ENCODE peak calls at places on chromosomes 13 and 19, in six cellular contexts. F, E, P, X, L and B are unnamed samples.

GRCh38 chr13:50616101-50616500 is 227.4 kb downstream of the DLEU7 start:
- DNase-seq in F (no peak), E (no peak), P (no peak), X (no peak), L (no peak), B (no peak)

GRCh38 chr13:62626771-62627170 is 1211.1 kb upstream of the PCDH20 start:
- DNase-seq in F (peak), E (no peak), P (peak), X (no peak), L (no peak), B (peak)

GRCh38 chr13:91400094-91400462 is 1.7 kb downstream of the GPC5 start:
- DNase-seq in F (no peak), E (no peak), P (no peak), X (no peak), L (no peak), B (no peak)

GRCh38 chr13:59392328-59392727 is 771.4 kb downstream of the DIAPH3 start:
- DNase-seq in F (no peak), E (no peak), P (no peak), X (no peak), L (no peak), B (no peak)

GRCh38 chr13:49840266-49840665 is 47.8 kb upstream of the KPNA3 start:
- DNase-seq in F (peak), E (peak), P (no peak), X (no peak), L (no peak), B (no peak)

GRCh38 chr19:29084266-29084665 is 128.7 kb downstream of the UQCRFS1 start:
- DNase-seq in F (no peak), E (peak), P (peak), X (no peak), L (no peak), B (peak)

GRCh38 chr13:36814465-36814864 is 4.6 kb upstream of the RFXAP start:
- DNase-seq in F (no peak), E (peak), P (no peak), X (no peak), L (no peak), B (no peak)

GRCh38 chr19:12838182-12838890 is at the start of gene MAST1:
- DNase-seq in F (no peak), E (peak), P (peak), X (no peak), L (no peak), B (peak)

GRCh38 chr13:31424130-31424729 is 224.5 kb downstream of the B3GLCT start:
- DNase-seq in F (peak), E (peak), P (peak), X (peak), L (peak), B (peak)

GRCh38 chr13:76856141-76856571 is 30.0 kb downstream of the KCTD12 start:
- DNase-seq in F (no peak), E (no peak), P (no peak), X (no peak), L (no peak), B (no peak)

GRCh38 chr19:30406220-30406944 is 34.2 kb downstream of the ZNF536 start:
- DNase-seq in F (peak), E (peak), P (peak), X (no peak), L (no peak), B (peak)

GRCh38 chr19:13856530-13856929 is 20.4 kb upstream of the NANOS3 start:
- DNase-seq in F (no peak), E (peak), P (no peak), X (no peak), L (no peak), B (no peak)

GRCh38 chr13:109778102-109778542 is 8.3 kb downstream of the IRS2 start:
- DNase-seq in F (no peak), E (peak), P (no peak), X (no peak), L (no peak), B (no peak)

GRCh38 chr13:24630851-24631341 is 49.3 kb upstream of the ATP12A start:
- DNase-seq in F (no peak), E (peak), P (no peak), X (no peak), L (peak), B (no peak)

GRCh38 chr13:97133955-97134354 is 88.2 kb upstream of the MBNL2 start:
- DNase-seq in F (peak), E (no peak), P (no peak), X (no peak), L (no peak), B (no peak)

GRCh38 chr19:12885749-12886706 is 973 bp downstream of the KLF1 start:
- DNase-seq in F (no peak), E (peak), P (peak), X (no peak), L (no peak), B (peak)

GRCh38 chr19:15200575-15201364 is at the start of gene NOTCH3:
- DNase-seq in F (no peak), E (no peak), P (peak), X (no peak), L (no peak), B (peak)

GRCh38 chr13:40468227-40468838 is 198.1 kb downstream of the FOXO1 start:
- DNase-seq in F (no peak), E (no peak), P (no peak), X (no peak), L (no peak), B (no peak)

GRCh38 chr13:40472427-40473220 is 193.8 kb downstream of the FOXO1 start:
- DNase-seq in F (peak), E (no peak), P (no peak), X (no peak), L (no peak), B (no peak)

GRCh38 chr13:40471911-40472310 is 194.5 kb downstream of the FOXO1 start:
- DNase-seq in F (no peak), E (no peak), P (no peak), X (no peak), L (no peak), B (no peak)

GRCh38 chr13:40469581-40470282 is 196.7 kb downstream of the FOXO1 start:
- DNase-seq in F (no peak), E (no peak), P (no peak), X (no peak), L (no peak), B (no peak)

GRCh38 chr13:40470665-40471064 is 195.8 kb downstream of the FOXO1 start:
- DNase-seq in F (no peak), E (no peak), P (no peak), X (no peak), L (no peak), B (no peak)
- TF ChIP-seq ATF3 in F (no peak), E (no peak), P (no peak), X (no peak), L (no peak), B (no peak)

GRCh38 chr13:94595006-94595942 is 678 bp downstream of the TGDS start:
- DNase-seq in F (no peak), E (peak), P (no peak), X (no peak), L (no peak), B (no peak)
- TF ChIP-seq ATF3 in F (no peak), E (no peak), P (no peak), X (no peak), L (no peak), B (no peak)

GRCh38 chr19:46022061-46022430 is 807 bp downstream of the PGLYRP1 start:
- DNase-seq in F (no peak), E (no peak), P (no peak), X (no peak), L (no peak), B (no peak)
- TF ChIP-seq ATF3 in F (no peak), E (no peak), P (no peak), X (no peak), L (no peak), B (no peak)

DNA sequence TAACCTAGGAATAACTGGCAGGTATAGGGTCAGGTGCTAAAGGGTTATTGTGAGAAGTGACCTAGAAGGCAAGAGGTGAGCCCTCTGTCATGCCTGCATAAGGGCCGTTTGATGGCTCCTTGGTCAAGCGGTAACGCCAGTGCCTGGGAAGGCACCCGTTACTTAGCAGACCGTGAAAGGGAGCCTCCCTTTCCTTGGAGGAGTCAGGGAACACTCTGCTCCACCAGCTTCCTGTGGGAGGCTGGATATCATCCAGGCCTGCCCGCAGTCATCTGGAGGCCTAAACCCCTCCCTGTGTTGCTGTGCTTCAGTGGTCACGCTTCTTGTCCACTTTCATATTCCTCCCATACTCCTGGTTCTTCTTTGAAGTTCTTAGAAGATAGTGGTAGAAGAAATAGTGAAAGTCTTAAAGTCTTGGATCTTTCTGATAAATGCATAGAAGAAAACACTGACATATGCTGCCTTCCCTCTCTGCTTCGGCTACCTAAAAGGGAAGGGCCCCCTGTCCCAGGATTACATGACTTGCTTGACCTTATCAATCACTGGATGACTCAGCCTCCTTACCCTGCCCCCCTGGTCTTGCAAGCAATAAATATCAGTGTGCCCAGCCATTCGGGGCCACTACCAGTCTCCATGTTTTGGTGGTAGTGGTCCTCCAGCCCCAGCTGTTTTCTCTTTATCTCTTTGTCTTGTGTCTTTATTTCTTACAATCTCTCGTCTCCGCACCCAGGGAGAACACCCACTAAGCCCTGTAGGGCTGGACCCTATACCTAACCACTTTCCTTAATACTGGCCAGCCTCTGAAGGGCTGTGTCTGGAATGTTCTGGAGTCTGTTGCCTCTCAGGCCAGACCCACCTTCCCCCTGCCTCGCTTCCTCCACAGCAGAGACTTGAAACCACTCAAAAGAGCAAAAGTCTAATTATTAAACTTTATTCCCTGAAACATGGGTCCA is 16.1 kb upstream of the ABCC4 start:
- DNase-seq in F (no peak), E (peak), P (no peak), X (no peak), L (no peak), B (no peak)
- TF ChIP-seq ATF3 in F (no peak), E (peak), P (no peak), X (no peak), L (no peak), B (no peak)

GRCh38 chr13:40619479-40619814 is 47.0 kb downstream of the FOXO1 start:
- DNase-seq in F (peak), E (no peak), P (no peak), X (no peak), L (no peak), B (no peak)

GRCh38 chr13:40622246-40622645 is 44.2 kb downstream of the FOXO1 start:
- DNase-seq in F (no peak), E (no peak), P (no peak), X (no peak), L (no peak), B (no peak)

GRCh38 chr13:40615619-40616018 is 50.8 kb downstream of the FOXO1 start:
- DNase-seq in F (no peak), E (no peak), P (no peak), X (no peak), L (no peak), B (no peak)

GRCh38 chr13:40617801-40618356 is 48.6 kb downstream of the FOXO1 start:
- DNase-seq in F (no peak), E (no peak), P (no peak), X (no peak), L (no peak), B (no peak)

GRCh38 chr13:40618581-40619478 is 47.6 kb downstream of the FOXO1 start:
- DNase-seq in F (no peak), E (no peak), P (no peak), X (no peak), L (no peak), B (no peak)
- TF ChIP-seq ATF3 in F (no peak), E (no peak), P (no peak), X (no peak), L (no peak), B (no peak)

DNA sequence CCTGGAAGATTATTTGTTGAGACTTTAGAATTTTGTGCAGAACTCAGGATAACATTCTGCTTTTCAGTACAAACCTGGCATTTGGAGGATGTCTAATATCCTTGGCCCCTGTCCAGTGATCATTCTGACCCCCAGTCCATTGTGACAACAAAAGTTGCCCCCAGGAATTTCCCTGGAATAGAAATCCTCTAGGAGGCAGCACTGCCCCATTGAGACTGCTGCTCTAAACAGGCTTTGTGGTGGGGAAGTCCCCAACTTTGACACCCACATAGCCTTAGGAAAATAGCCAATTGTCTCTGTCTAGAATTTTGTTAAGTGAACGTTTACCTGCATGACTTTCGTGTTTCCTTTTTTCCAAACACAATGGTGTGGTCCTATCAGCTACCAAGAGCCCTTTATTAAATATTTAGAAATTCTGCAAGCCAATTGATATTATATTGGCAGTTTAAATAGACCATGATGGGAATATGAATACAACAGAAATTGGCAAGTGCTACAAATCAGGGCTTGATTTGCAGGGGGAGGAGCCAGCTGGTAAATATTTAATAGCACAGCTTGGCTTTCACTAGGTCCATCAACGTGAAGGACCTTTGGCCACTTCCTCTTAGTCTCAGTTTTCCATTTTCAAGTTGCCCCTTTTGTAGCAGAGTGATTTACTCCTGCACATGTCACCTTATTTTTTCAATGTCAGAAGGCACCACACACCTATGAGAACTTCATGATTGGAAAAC is 451.7 kb downstream of the EFNB2 start:
- DNase-seq in F (peak), E (peak), P (no peak), X (no peak), L (peak), B (peak)
- TF ChIP-seq ATF3 in F (no peak), E (no peak), P (no peak), X (no peak), L (no peak), B (no peak)

DNA sequence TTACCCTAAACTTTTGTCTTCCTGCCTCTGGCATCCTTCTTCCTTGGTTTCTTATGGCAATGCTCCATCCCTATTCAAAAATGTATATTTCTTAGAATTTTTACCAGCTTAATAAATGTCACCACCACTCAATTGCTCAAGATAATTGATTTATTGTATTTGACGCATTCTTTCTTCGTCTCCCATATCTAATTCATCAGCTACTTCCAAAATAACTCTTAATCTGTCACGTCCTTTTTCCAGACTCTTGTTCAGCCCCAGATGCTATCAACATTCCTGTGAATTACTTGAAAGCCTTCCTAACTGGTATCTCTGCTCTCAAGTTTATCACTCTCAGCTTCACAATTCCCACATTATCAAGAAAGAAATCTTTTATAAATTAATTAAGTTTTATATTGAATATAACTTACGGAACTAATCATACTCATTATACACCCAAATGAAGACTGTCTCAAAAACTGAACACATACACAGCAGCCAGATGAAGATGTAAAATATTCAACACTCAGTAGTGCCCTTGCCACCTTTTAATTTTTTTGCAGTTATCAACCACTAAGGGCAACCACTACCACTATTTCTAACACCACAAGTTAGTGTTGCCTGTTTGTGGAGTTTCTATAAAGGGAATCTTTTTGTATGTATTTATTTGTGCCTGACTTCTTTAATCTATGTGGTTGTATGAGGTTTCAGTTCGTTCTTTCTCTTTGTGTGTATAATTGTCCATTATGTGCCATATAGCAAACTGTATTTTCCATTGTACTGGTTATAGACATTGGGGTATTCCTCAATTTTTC is 2295.4 kb downstream of the PCDH9 start:
- DNase-seq in F (no peak), E (no peak), P (no peak), X (no peak), L (no peak), B (no peak)
- TF ChIP-seq ATF3 in F (no peak), E (no peak), P (no peak), X (no peak), L (no peak), B (no peak)

DNA sequence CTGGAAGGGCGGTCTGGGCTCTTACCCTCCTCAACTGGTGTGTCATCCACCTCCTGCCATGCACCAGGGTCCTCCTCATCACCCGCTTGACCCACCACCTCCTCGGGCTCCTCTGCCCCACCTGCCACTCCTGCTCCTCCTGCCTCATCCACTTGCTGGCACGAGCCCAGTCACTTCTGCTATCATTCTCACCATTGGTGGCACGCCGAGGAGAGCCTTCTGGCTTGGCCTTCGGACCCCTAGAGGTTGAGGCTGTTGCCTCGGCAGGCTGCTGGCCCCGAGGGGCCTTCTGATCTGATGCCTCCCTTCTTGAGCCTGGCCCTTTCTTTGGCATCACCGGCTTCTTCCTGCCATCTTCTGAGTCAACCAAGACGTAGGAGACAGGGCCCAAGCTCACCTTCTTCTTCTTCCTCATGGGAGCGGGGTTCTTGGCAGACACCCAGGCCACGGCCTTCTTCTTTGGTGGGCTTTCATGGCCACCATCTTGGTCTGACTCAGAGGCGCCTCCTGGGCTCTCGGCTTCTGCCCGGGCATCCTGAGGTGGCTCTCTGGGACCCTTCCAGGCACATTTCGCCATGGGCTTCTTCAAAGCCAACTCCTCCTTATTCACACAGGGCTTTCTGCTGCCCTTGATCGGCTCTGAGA is 1.7 kb downstream of the PNMA8A start:
- DNase-seq in F (no peak), E (no peak), P (no peak), X (no peak), L (no peak), B (no peak)
- TF ChIP-seq ATF3 in F (no peak), E (no peak), P (no peak), X (no peak), L (no peak), B (no peak)

DNA sequence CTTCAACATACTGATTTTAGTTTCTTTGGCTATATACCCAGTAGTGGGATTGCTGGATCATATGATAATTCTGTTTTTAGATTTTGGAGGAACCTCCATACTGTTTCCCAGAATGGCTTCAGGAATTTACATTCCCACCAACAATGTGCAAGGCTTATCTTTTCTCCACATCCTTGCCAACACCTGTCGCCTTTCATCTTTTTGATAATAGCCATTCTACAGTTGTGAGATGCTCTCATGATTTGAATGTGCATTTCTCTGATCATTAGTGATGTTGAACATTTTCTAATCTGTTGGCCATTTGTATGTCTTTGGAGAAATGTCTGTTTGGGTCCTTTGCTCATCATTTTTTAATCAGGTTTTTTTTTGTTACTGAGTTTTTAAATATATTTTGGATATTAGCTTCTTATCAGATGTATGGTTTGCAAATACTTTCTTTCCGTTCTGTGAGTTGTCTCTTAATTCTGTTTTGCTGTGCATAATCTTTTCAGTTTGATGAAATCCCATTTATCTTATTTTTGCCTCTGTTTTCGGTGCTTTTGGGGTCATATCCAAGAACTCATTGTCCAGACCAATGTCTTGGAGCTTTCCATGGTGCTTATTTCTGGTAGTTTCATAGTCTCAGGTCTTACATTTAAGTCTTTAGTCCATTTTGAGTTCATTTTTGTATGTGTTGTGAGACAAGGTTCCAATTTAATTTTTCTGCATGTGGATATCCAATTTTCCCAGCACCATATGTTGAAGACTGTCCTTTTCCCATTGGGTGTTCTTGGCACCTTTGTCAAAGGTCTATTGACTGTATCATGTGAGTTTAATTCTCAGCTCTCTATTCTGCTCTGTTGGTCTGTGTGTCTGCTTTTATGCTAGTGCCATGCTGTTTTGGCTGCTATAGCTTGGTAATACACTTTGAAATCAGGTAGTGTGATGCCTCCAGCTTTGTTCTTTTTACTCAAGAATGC is 44.5 kb downstream of the ARHGEF7 start:
- DNase-seq in F (no peak), E (no peak), P (no peak), X (no peak), L (no peak), B (no peak)
- TF ChIP-seq ATF3 in F (no peak), E (no peak), P (no peak), X (no peak), L (no peak), B (no peak)